ENCODE peak calls at places on chromosomes 11 and 22, in ten cellular contexts. K, L, U, N, G, H, B, Q, P and Z are unnamed samples.

GRCh38 chr11:7846003-7846402 is 49.3 kb upstream of the OR5P2 start:
- DNase-seq in K (no peak), L (no peak), U (peak; percentile 3), N (no peak), G (no peak), H (no peak), B (no peak), Q (no peak), P (no peak), Z (no peak)

GRCh38 chr11:279966-280761 is 2.0 kb downstream of the NLRP6 start:
- DNase-seq in K (peak; percentile 69), L (no peak), U (peak; percentile 30), N (peak; percentile 63), G (peak; percentile 47), H (no peak), B (no peak), Q (no peak), P (no peak), Z (no peak)

GRCh38 chr11:72446929-72447753 is 12.8 kb upstream of the CLPB start:
- DNase-seq in K (no peak), L (peak; percentile 74), U (peak; percentile 69), N (no peak), G (peak; percentile 76), H (no peak), B (peak; percentile 51), Q (no peak), P (peak; percentile 68), Z (peak; percentile 42)

GRCh38 chr22:23692598-23693291 is 1.9 kb downstream of the RGL4 start:
- DNase-seq in K (no peak), L (no peak), U (no peak), N (no peak), G (no peak), H (no peak), B (no peak), Q (no peak), P (no peak), Z (no peak)

GRCh38 chr11:112612283-112612849 is 348.9 kb upstream of the NCAM1 start:
- DNase-seq in K (no peak), L (peak; percentile 46), U (no peak), N (no peak), G (peak; percentile 23), H (no peak), B (no peak), Q (no peak), P (no peak), Z (no peak)

GRCh38 chr11:120473486-120473885 is 38.1 kb upstream of the GRIK4 start:
- DNase-seq in K (no peak), L (no peak), U (no peak), N (no peak), G (no peak), H (no peak), B (no peak), Q (no peak), P (no peak), Z (no peak)

GRCh38 chr11:121393855-121394254 is 58.3 kb upstream of the SORL1 start:
- DNase-seq in K (no peak), L (no peak), U (no peak), N (no peak), G (no peak), H (no peak), B (no peak), Q (no peak), P (no peak), Z (no peak)

GRCh38 chr22:26476705-26477340 is 6.8 kb downstream of the HPS4 start:
- DNase-seq in K (peak; percentile 61), L (no peak), U (peak; percentile 55), N (no peak), G (peak; percentile 90), H (no peak), B (no peak), Q (peak; percentile 67), P (no peak), Z (no peak)

GRCh38 chr11:117833401-117833891 is 8.9 kb upstream of the FXYD2 start:
- DNase-seq in K (no peak), L (peak; percentile 93), U (no peak), N (peak; percentile 79), G (no peak), H (peak; percentile 88), B (no peak), Q (no peak), P (peak; percentile 87), Z (no peak)

GRCh38 chr22:32564170-32565001 is 89.8 kb downstream of the FBXO7 start:
- DNase-seq in K (no peak), L (peak; percentile 41), U (peak; percentile 58), N (peak; percentile 59), G (peak; percentile 29), H (no peak), B (no peak), Q (no peak), P (no peak), Z (no peak)

GRCh38 chr11:93765551-93765950 is 18.5 kb upstream of the MED17 start:
- DNase-seq in K (no peak), L (no peak), U (no peak), N (no peak), G (no peak), H (no peak), B (no peak), Q (no peak), P (no peak), Z (no peak)

GRCh38 chr11:405976-406795 is 8.6 kb downstream of the SIGIRR start:
- DNase-seq in K (no peak), L (no peak), U (no peak), N (peak; percentile 72), G (no peak), H (no peak), B (no peak), Q (no peak), P (no peak), Z (no peak)

GRCh38 chr22:17742528-17742902 is 31.8 kb downstream of the BID start:
- DNase-seq in K (no peak), L (peak; percentile 48), U (peak; percentile 66), N (peak; percentile 77), G (peak; percentile 80), H (no peak), B (peak; percentile 91), Q (peak; percentile 23), P (peak; percentile 89), Z (peak; percentile 51)

GRCh38 chr11:64607381-64608259 is 16.6 kb downstream of the SLC22A12 start:
- DNase-seq in K (no peak), L (no peak), U (peak; percentile 5), N (no peak), G (peak; percentile 59), H (peak; percentile 27), B (no peak), Q (no peak), P (no peak), Z (no peak)

GRCh38 chr11:126391970-126392637 is 36.6 kb downstream of the ST3GAL4 start:
- DNase-seq in K (peak; percentile 66), L (no peak), U (no peak), N (no peak), G (peak; percentile 41), H (no peak), B (peak; percentile 39), Q (no peak), P (no peak), Z (no peak)

GRCh38 chr11:62502030-62502730 is 44.4 kb downstream of the AHNAK start:
- DNase-seq in K (no peak), L (no peak), U (no peak), N (no peak), G (no peak), H (no peak), B (no peak), Q (no peak), P (no peak), Z (no peak)

GRCh38 chr22:17781319-17782031 is 7.2 kb upstream of the BID start:
- DNase-seq in K (no peak), L (peak; percentile 58), U (peak; percentile 94), N (no peak), G (peak; percentile 89), H (no peak), B (peak; percentile 84), Q (peak; percentile 90), P (peak; percentile 71), Z (no peak)

GRCh38 chr11:1546536-1547466 is 25.3 kb downstream of the DUSP8 start:
- DNase-seq in K (peak; percentile 10), L (no peak), U (peak; percentile 21), N (no peak), G (peak; percentile 31), H (no peak), B (no peak), Q (no peak), P (peak; percentile 86), Z (no peak)
- TF ChIP-seq CTCF in K (peak; percentile 4), L (peak; percentile 73), U (peak; percentile 86), N (peak; percentile 69), G (peak; percentile 67), H (peak; percentile 50), B (peak; percentile 51), Q (peak; percentile 41), P (peak; percentile 85), Z (peak; percentile 65)

GRCh38 chr22:49736538-49736937 is 91.1 kb downstream of the BRD1 start:
- DNase-seq in K (no peak), L (no peak), U (no peak), N (no peak), G (no peak), H (no peak), B (no peak), Q (no peak), P (no peak), Z (no peak)
- H3K4me3 ChIP-seq in K (no peak overlapping the region), L (no peak overlapping the region), U (no peak overlapping the region), N (no peak overlapping the region), G (no peak overlapping the region), H (no peak overlapping the region), B (no peak overlapping the region), Q (no peak overlapping the region), P (no peak overlapping the region), Z (no peak overlapping the region)

DNA sequence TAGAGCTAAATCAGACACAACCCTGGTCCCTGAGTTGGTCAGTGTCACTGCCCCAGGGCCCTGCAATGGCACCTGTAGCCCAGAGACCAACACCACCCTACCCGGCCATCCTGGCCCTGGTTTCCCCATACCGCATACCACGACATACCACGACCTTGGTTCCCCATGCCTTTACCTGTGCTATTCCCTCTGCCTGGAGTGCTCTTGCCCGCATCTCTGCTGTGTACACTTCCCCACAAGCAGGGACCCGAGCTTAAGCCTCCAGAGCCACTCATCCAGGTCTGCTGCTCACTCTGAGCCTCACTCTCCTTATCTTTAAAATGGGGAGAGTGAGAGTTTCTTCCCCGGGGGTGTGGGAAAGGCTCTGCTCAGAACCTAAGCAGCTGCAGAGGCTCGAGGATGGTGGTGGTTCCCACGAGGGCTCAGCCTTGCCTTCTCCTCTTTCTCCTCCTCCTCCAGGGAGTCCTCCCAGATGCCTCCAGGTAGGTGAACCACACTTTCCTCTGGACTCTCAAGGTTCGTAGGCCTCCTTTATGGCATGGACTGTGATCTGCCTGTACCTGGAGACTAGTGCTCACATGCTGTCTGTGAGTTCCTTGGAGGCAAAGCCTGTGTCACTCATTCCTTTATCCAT is 48.1 kb downstream of the WNT7B start:
- DNase-seq in K (no peak), L (no peak), U (no peak), N (no peak), G (no peak), H (no peak), B (no peak), Q (no peak), P (no peak), Z (no peak)
- TF ChIP-seq CTCF in K (no peak), L (no peak), U (no peak), N (no peak), G (no peak), H (no peak), B (no peak), Q (no peak), P (no peak), Z (no peak)

GRCh38 chr22:44956835-44957234 is 53.0 kb downstream of the PHF21B start:
- DNase-seq in K (no peak), L (no peak), U (no peak), N (no peak), G (no peak), H (no peak), B (no peak), Q (no peak), P (no peak), Z (no peak)
- H3K4me3 ChIP-seq in K (no peak overlapping the region), L (no peak overlapping the region), U (no peak overlapping the region), N (no peak overlapping the region), G (no peak overlapping the region), H (no peak overlapping the region), B (no peak overlapping the region), Q (no peak overlapping the region), P (no peak overlapping the region), Z (no peak overlapping the region)